ENCODE peak calls at places on chromosomes 13 and 19, in eight cellular contexts. P is HFFc6, L is OCI-LY7, C is WTC11, I is HCT116, E is brain microvascular endothelial cell, S is kidney epithelial cell, T is BJ. Z is an unnamed sample.

GRCh38 chr13:32098275-32098674 is 66.7 kb downstream of the FRY start:
- DNase-seq in L (no peak), S (no peak), C (no peak), E (no peak), I (no peak), T (no peak), P (no peak), Z (no peak)

GRCh38 chr13:36764536-36764935 is 54.5 kb upstream of the RFXAP start:
- DNase-seq in I (no peak), L (no peak), T (no peak), S (no peak), P (no peak), C (no peak), E (no peak), Z (no peak)

GRCh38 chr13:31950121-31950810 is 81.3 kb upstream of the FRY start:
- DNase-seq in L (no peak), C (no peak), E (no peak), S (no peak), T (no peak), I (no peak), P (no peak), Z (no peak)

GRCh38 chr13:40255551-40255950 is 410.9 kb downstream of the FOXO1 start:
- DNase-seq in P (no peak), T (no peak), L (no peak), E (no peak), C (no peak), S (no peak), I (no peak), Z (no peak)

GRCh38 chr13:99895428-99895998 is 76.1 kb downstream of the ZIC5 start:
- DNase-seq in L (no peak), E (no peak), T (no peak), I (no peak), P (no peak), C (no peak), S (no peak), Z (no peak)

GRCh38 chr19:29531458-29532025 is 5.7 kb downstream of the VSTM2B start:
- DNase-seq in I (no peak), C (no peak), L (no peak), E (no peak), S (no peak), T (no peak), P (no peak), Z (no peak)

GRCh38 chr13:98451676-98452105 is 125.2 kb downstream of the STK24 start:
- DNase-seq in P (no peak), E (peak), I (no peak), L (no peak), C (no peak), T (no peak), S (no peak), Z (no peak)

GRCh38 chr13:41365636-41366035 is 54.6 kb downstream of the NAA16 start:
- DNase-seq in S (no peak), C (no peak), L (no peak), P (peak), T (peak), E (peak), I (no peak), Z (no peak)

GRCh38 chr13:61255035-61255796 is 160.4 kb downstream of the PCDH20 start:
- DNase-seq in P (no peak), C (peak), I (peak), L (peak), T (no peak), E (no peak), S (no peak), Z (peak)

GRCh38 chr13:98581971-98582702 is 5.2 kb upstream of the STK24 start:
- DNase-seq in P (peak), E (peak), S (peak), T (no peak), L (no peak), I (no peak), C (no peak), Z (no peak)

GRCh38 chr13:101875717-101876393 is 423.4 kb downstream of the ITGBL1 start:
- DNase-seq in L (no peak), I (no peak), C (no peak), E (peak), P (peak), S (peak), T (no peak), Z (no peak)

GRCh38 chr13:113064534-113065405 is 40.8 kb upstream of the F7 start:
- DNase-seq in E (peak), T (no peak), P (peak), C (no peak), L (no peak), I (peak), S (peak), Z (no peak)

GRCh38 chr13:78160793-78161192 is 242.2 kb upstream of the EDNRB start:
- DNase-seq in L (no peak), S (peak), E (no peak), P (peak), T (peak), I (no peak), C (no peak), Z (no peak)

GRCh38 chr13:74443623-74444022 is 309.4 kb upstream of the KLF12 start:
- DNase-seq in E (peak), S (peak), T (peak), L (no peak), P (peak), I (no peak), C (no peak), Z (no peak)

GRCh38 chr13:45872574-45872973 is 21.0 kb upstream of the SIAH3 start:
- DNase-seq in T (no peak), I (no peak), P (no peak), L (no peak), S (no peak), C (no peak), E (no peak), Z (no peak)

GRCh38 chr19:38731654-38732301 is 12.5 kb downstream of the CAPN12 start:
- DNase-seq in P (no peak), S (no peak), C (no peak), L (no peak), E (no peak), I (no peak), T (no peak), Z (no peak)

GRCh38 chr19:6073858-6074708 is 36.2 kb downstream of the RFX2 start:
- DNase-seq in I (no peak), E (no peak), C (no peak), P (no peak), S (no peak), T (no peak), L (no peak), Z (no peak)

GRCh38 chr19:5246554-5247155 is 94.0 kb downstream of the PTPRS start:
- DNase-seq in T (no peak), L (no peak), P (no peak), S (no peak), I (no peak), C (no peak), E (no peak), Z (no peak)

DNA sequence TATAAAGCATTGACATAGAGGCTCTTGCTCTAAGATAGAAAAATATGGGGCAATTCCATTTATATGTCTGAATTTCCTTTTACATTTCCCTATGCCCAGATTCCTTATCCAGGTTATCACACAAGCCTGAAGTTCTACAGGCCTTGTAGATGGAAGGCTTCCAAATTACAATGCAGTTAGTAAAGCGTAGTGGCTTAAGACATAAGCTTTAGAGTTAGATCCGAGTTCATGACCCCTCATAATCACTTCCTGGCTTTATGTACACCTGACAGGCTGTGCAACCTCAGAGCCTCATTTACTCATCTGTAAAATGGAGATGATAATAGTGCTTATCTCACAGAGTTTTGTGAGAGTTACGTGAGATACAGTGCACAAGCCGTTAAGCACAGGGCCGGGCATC is 173.5 kb downstream of the SLC7A1 start:
- DNase-seq in S (no peak), L (no peak), P (no peak), I (no peak), E (no peak), T (no peak), C (no peak), Z (no peak)
- TF ChIP-seq CTCF in S (no peak), L (no peak), P (no peak), I (no peak), E (no peak), T (no peak), C (no peak), Z (no peak)

DNA sequence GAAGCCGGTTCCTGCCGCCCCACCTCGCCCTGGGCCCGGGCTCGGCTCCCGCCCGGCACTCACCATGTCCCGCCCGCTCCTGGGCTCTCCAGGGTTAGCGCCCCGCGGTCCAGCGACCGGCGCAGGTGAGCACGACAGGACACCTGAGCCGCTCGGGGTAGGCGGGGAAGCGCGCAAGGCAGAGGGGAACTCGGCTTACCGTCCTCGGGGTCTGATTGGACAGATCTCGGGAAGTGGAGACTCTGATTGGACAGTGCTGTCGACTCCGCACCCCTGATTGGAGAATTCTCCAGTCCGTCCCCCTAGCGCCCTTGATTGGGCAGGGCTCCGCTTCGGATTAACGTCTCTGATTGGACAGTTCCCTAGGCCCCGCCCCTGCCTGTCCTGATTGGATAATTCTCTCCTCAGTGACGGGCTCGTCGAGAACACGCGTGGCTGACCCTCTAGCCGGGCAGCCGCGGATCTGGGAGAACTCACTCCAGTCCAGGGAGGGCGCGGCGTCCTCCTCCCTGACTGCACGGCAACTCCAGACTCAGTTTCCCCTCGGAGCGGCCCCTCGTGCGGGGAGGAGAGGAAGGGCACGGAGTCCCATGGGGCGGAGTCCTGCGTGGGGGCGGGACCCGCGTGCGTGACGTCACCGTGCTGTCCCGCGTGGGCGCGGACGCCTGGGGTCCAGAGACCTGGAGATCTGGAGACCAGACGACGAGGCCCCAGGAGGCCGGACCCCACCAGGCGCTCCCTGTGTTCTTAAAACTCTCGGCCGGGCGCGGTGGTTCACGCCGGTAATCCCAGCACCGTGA is at the start of gene ZNF77:
- DNase-seq in L (peak), C (peak), T (peak), P (peak), I (peak), E (peak), S (peak), Z (peak)
- TF ChIP-seq CTCF in L (no peak), C (no peak), T (no peak), P (peak), I (no peak), E (peak), S (no peak), Z (no peak)

GRCh38 chr13:80666782-80667537 is 326.0 kb upstream of the SPRY2 start:
- DNase-seq in P (no peak), I (no peak), L (no peak), E (peak), S (no peak), C (no peak), T (no peak), Z (no peak)
- TF ChIP-seq CTCF in P (no peak), I (no peak), L (no peak), E (no peak), S (no peak), C (no peak), T (no peak), Z (no peak)

GRCh38 chr13:83332751-83333150 is 549.5 kb downstream of the SLITRK1 start:
- DNase-seq in E (no peak), L (no peak), S (no peak), T (no peak), P (no peak), C (no peak), I (no peak), Z (no peak)
- TF ChIP-seq CTCF in E (no peak), L (no peak), S (no peak), T (no peak), P (no peak), C (no peak), I (no peak), Z (no peak)

DNA sequence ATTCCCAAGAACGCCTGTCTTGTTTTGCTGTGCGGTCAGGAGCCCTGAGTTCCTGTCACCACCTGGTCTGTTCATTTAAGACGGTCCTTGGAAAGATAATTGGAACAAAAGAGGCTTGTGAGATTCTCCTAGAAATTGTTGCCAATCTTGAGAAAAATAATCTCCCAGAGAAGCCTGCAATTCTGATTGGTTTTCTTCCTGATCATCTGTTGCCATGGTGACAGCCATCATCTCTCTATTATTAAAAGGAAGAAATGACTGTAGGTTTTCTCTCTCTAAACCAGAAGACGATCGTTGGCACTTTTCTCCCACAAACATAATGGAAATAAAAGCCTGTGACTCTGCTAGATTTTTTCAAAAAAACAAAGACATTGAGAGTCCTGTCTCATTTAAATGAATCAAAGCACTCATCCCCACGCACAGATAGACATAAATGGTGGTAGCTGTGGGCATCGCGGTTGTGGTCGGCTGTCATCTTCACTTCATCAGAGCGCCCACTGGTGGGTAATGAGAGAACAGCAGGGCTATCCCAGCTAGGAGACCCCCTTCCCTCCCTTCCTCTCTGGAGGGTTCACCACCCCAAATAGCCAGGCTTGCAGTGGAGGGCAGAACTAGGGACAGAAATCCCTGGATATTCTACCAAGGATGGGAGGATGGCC is 21.7 kb upstream of the CALM3 start:
- DNase-seq in E (no peak), C (no peak), S (no peak), T (no peak), P (no peak), I (no peak), L (peak), Z (peak)
- TF ChIP-seq CTCF in E (no peak), C (no peak), S (peak), T (peak), P (no peak), I (peak), L (peak), Z (peak)

GRCh38 chr19:51108066-51108804 is at the start of gene CTU1:
- DNase-seq in P (peak), T (peak), I (peak), L (peak), C (peak), E (peak), S (peak), Z (peak)
- TF ChIP-seq CTCF in P (no peak), T (no peak), I (no peak), L (no peak), C (no peak), E (no peak), S (no peak), Z (no peak)

DNA sequence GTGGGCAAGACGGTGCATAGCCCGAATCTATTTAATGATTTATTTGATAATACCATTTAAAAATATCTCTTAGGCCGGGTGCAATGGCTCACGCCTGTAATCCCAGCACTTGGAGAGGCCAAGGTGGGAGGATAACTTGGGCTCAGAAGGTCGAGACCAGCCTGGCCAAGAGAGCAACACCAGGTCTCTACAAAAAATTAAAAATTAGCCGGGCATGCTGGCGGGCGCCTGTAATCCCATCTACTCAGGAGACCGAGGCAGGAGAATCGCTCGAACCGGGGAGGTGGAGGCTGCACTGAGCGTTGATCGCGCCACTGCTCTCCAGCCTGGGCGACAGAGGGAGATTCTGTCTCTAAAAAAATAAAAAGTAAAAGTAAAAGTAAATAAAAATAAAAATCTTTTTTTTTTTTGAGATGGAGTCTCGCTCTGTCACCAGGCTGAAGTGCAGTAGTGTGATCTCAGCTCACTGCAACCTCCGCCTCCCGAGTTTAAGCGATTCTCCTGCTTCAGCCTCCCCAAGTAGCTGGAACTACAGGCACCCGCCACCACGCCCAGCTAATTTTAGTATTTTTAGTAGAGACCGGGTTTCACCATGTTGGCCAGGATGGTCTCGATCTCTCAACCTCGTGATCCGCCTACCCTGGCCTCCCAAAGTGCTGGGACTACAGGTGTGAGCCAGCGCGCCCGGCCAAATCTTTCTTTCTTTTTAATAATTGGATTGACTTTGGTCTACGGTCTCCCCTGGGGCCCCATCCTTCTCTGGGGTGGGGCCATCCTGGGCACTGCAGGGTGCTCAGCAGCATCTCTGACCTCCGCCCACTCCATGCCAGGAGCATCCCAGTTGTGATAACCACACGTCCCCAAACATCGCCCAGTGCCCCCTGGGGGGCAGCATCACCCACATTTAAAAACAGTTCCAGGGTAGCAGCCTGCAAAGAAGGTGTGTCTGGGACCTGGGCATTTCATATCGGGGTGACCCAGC is 90.7 kb downstream of the GNG7 start:
- DNase-seq in P (no peak), T (no peak), S (no peak), C (no peak), L (peak), I (no peak), E (no peak), Z (no peak)
- TF ChIP-seq CTCF in P (peak), T (no peak), S (no peak), C (peak), L (peak), I (no peak), E (peak), Z (peak)

Z was measured in nephron progenitor cell.